ENCODE peak calls at places on chromosome 5, in five cellular contexts. E is heart left ventricle; Y is A549; M is stimulated activated naive CD8-positive, alpha-beta T cell treated with anti-CD3 and anti-CD28 coated beads, Interleukin-15, amount 100 ng/mL, for 72 hours; T is left ventricle myocardium superior. L is an unnamed sample.

GRCh38 chr5:76292923-76293322 is 110.2 kb upstream of the IQGAP2 start:
- ATAC-seq in T (peak; percentile 50), E (peak; percentile 55), Y (no peak), M (no peak), L (no peak)

GRCh38 chr5:135455876-135456237 is 3.7 kb upstream of the TIFAB start:
- ATAC-seq in E (no peak), Y (no peak), T (no peak), M (no peak), L (no peak)

GRCh38 chr5:147963948-147964693 is 57.8 kb upstream of the C5orf46 start:
- ATAC-seq in Y (no peak), E (peak; percentile 92), T (peak; percentile 90), M (no peak), L (peak; percentile 42)

GRCh38 chr5:148838357-148838756 is 11.9 kb downstream of the ADRB2 start:
- ATAC-seq in Y (no peak), E (peak; percentile 40), M (no peak), T (peak; percentile 72), L (no peak)

GRCh38 chr5:118236108-118236849 is 752.1 kb downstream of the DTWD2 start:
- ATAC-seq in E (no peak), M (no peak), Y (no peak), T (no peak), L (no peak)

GRCh38 chr5:76289692-76290091 is 113.4 kb upstream of the IQGAP2 start:
- ATAC-seq in Y (no peak), M (no peak), E (no peak), T (no peak), L (no peak)

GRCh38 chr5:127820910-127821553 is 117.8 kb downstream of the CCDC192 start:
- ATAC-seq in M (no peak), Y (peak; percentile 98), T (no peak), E (no peak), L (no peak)

GRCh38 chr5:157109744-157110143 is 900 bp upstream of the HAVCR2 start:
- ATAC-seq in M (peak; percentile 45), T (peak; percentile 39), E (peak; percentile 35), Y (no peak), L (no peak)

GRCh38 chr5:172713113-172713808 is 57.7 kb downstream of the DUSP1 start:
- ATAC-seq in Y (peak; percentile 33), M (peak; percentile 38), E (peak; percentile 10), T (peak; percentile 33), L (no peak)

GRCh38 chr5:173453167-173453566 is 125.0 kb upstream of the STC2 start:
- ATAC-seq in Y (no peak), T (no peak), M (no peak), E (no peak), L (no peak)

L was measured in esophagus mucosa.